ENCODE peak calls at places on chromosomes 13 and 19, in five cellular contexts. L is transverse colon, H is NB4, P is lower leg skin, F is uterus. O is an unnamed sample.

GRCh38 chr19:41753936-41754529 is 1.3 kb upstream of the CEACAM6 start:
- DNase-seq in L (peak), H (peak), P (peak), F (no peak), O (peak)

GRCh38 chr13:110306340-110306959 is 507 bp downstream of the COL4A1 start:
- DNase-seq in L (no peak), H (no peak), P (no peak), F (peak), O (no peak)

GRCh38 chr13:53351040-53351439 is 322.4 kb downstream of the OLFM4 start:
- DNase-seq in L (no peak), H (no peak), P (no peak), F (no peak), O (no peak)

GRCh38 chr19:32869369-32870153 is at the start of gene SLC7A9:
- DNase-seq in L (no peak), H (no peak), P (no peak), F (no peak), O (no peak)

GRCh38 chr19:49857061-49857833 is 6.3 kb downstream of the PTOV1 start:
- DNase-seq in L (no peak), H (no peak), P (no peak), F (no peak), O (no peak)

GRCh38 chr13:63288576-63288975 is 1872.9 kb upstream of the PCDH20 start:
- DNase-seq in L (no peak), H (no peak), P (no peak), F (no peak), O (no peak)

GRCh38 chr19:36051236-36051635 is 2.8 kb downstream of the THAP8 start:
- DNase-seq in L (no peak), H (no peak), P (no peak), F (no peak), O (no peak)

GRCh38 chr19:48290341-48290922 is 20.6 kb downstream of the ZNF114 start:
- DNase-seq in L (no peak), H (no peak), P (no peak), F (peak), O (no peak)

GRCh38 chr19:5339950-5340636 is 519 bp downstream of the PTPRS start:
- DNase-seq in L (no peak), H (peak), P (no peak), F (no peak), O (no peak)

GRCh38 chr19:21328402-21328801 is 808 bp downstream of the ZNF708 start:
- DNase-seq in L (no peak), H (peak), P (no peak), F (no peak), O (peak)

GRCh38 chr13:31151837-31152236 is 9.9 kb downstream of the HSPH1 start:
- DNase-seq in L (no peak), H (no peak), P (no peak), F (no peak), O (no peak)

GRCh38 chr19:2982983-2983350 is 5.6 kb downstream of the TLE6 start:
- DNase-seq in L (peak), H (no peak), P (peak), F (peak), O (no peak)

GRCh38 chr13:112756967-112757758 is 67.3 kb downstream of the ATP11A start:
- DNase-seq in L (no peak), H (no peak), P (no peak), F (no peak), O (no peak)

GRCh38 chr13:98826156-98826555 is 73.7 kb upstream of the SLC15A1 start:
- DNase-seq in L (no peak), H (no peak), P (no peak), F (no peak), O (no peak)

GRCh38 chr19:35344511-35345031 is 3.1 kb upstream of the FFAR1 start:
- DNase-seq in L (no peak), H (no peak), P (no peak), F (no peak), O (no peak)

GRCh38 chr19:34154401-34154800 is 17.9 kb upstream of the LSM14A start:
- DNase-seq in L (no peak), H (no peak), P (no peak), F (no peak), O (no peak)

GRCh38 chr13:27188239-27188638 is 16.6 kb upstream of the USP12 start:
- DNase-seq in L (no peak), H (no peak), P (no peak), F (no peak), O (no peak)

GRCh38 chr19:5907216-5907615 is 2.5 kb downstream of the VMAC start:
- DNase-seq in L (no peak), H (no peak), P (no peak), F (no peak), O (no peak)

GRCh38 chr19:30473334-30473867 is 101.2 kb downstream of the ZNF536 start:
- DNase-seq in L (no peak), H (no peak), P (no peak), F (no peak), O (no peak)

GRCh38 chr19:29618871-29619270 is 12.8 kb downstream of the POP4 start:
- DNase-seq in L (no peak), H (no peak), P (no peak), F (no peak), O (no peak)

DNA sequence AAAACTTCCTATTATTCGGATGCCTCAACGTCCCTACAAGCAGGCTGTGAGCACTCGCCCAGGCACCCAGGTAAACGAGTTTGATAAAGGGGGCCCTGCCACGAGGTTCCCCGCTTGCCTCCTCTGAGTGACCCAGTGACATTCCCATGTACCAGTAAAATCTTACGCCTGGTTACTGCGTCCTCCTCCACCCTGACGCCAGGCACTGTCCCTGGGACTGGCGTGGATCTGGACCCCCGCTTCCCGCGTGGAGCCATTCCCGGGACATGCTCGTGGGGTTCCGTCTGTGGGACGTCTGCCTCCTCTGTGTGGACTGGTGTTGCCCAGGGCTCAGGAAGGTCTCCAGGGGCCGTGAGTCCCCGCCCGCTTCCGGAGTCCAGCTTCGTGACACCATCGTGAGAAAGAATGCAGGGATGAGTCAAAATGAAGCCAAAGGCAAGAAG is 407 bp upstream of the ZNF550 start:
- DNase-seq in L (no peak), H (no peak), P (no peak), F (peak), O (no peak)
- TF ChIP-seq POLR2A in L (no peak), H (no peak), P (no peak), F (no peak), O (no peak)

GRCh38 chr13:89518289-89519077 is 1829.0 kb upstream of the MIR17HG start:
- DNase-seq in L (no peak), H (no peak), P (no peak), F (no peak), O (no peak)

GRCh38 chr13:89520468-89520867 is 1827.0 kb upstream of the MIR17HG start:
- DNase-seq in L (no peak), H (no peak), P (no peak), F (no peak), O (no peak)

GRCh38 chr13:89515948-89516347 is 1831.5 kb upstream of the MIR17HG start:
- DNase-seq in L (no peak), H (no peak), P (no peak), F (no peak), O (no peak)

DNA sequence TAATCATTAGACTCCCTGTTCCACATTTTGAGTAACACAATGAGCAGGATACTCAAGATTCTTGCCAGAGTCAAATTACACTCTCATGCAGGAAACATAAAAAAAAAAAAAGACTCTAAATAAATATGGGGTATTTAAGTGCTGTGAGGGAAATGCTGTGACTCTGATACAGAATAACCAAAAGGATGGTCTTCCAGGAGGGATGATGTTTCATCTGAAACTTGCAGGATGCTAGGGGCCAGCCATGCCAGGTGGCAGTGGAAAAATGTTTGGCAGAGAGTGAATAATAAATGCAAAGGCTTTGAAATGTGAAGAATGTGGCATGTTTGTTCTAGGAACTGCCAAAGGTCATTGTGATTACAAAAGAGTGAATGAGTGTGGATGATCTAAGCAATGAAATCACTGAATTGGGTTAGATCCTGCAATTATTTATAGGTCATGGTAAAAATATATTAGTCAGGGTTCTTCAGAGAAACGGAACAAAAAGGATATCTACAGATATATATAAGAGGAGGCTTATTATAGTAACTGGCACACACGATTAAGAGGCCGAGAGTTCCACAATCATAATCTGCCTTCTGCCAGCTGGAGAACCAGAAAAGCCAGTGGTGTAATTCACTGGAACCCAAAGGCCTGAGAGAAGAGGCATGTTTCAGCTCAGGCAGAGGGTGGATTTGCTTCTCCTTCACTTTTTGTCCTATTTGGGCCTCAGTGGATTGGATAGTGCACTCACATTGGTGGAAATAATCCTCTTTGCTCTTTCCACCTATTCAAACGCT is 1832.8 kb upstream of the MIR17HG start:
- DNase-seq in L (no peak), H (no peak), P (no peak), F (no peak), O (no peak)
- TF ChIP-seq POLR2A in L (no peak), H (no peak), P (no peak), F (no peak), O (no peak)

DNA sequence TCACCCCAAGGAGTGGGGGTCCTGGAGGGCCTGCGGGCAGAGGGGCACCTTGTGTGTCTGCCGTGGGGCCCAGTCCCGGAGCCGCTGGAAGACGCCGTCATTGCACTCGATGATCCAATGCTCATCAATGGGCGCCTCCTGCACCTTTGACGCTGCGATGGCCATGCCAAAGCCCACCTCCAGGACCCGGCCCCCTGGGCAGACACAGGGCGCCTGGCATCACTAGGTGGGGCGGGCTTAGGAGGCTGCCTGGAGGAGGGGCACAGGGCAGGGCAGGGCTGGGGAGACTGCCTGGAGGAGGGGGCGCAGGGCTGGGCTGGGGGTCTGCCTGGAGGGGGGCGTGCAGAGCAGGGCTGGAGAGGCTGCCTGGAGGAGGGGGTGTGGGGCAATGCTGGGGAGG is 1.6 kb downstream of the GAMT start:
- DNase-seq in L (no peak), H (no peak), P (no peak), F (no peak), O (no peak)
- TF ChIP-seq POLR2A in L (no peak), H (no peak), P (no peak), F (no peak), O (no peak)

GRCh38 chr13:51271008-51271407 is 48.8 kb downstream of the FAM124A start:
- DNase-seq in L (no peak), H (no peak), P (no peak), F (no peak), O (no peak)

GRCh38 chr13:51269039-51269438 is 46.8 kb downstream of the FAM124A start:
- DNase-seq in L (no peak), H (no peak), P (no peak), F (no peak), O (no peak)

GRCh38 chr13:51267581-51267980 is 45.4 kb downstream of the FAM124A start:
- DNase-seq in L (no peak), H (no peak), P (no peak), F (no peak), O (no peak)

GRCh38 chr13:51271528-51272070 is 49.4 kb downstream of the FAM124A start:
- DNase-seq in L (no peak), H (no peak), P (no peak), F (no peak), O (no peak)

DNA sequence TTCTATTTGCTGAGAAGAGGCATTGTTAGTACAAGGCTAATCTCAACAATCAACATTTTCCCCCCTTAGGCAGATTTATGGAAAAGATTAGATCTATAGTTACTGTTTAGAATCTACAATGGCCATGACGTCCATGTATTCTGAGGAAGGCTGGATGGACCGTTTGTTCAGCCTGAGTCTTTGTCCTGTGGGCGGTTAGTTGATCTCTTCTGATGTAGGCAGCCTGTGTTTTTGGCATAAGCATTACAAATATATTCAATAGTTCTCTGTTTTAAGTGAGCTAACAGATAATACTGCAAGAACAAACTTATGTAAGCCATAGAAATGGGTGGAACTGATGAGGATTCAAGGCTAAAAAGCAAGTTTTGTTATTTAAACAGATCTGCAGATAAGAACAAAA is 48.4 kb downstream of the FAM124A start:
- DNase-seq in L (no peak), H (no peak), P (no peak), F (no peak), O (no peak)
- TF ChIP-seq POLR2A in L (no peak), H (no peak), P (no peak), F (no peak), O (no peak)

DNA sequence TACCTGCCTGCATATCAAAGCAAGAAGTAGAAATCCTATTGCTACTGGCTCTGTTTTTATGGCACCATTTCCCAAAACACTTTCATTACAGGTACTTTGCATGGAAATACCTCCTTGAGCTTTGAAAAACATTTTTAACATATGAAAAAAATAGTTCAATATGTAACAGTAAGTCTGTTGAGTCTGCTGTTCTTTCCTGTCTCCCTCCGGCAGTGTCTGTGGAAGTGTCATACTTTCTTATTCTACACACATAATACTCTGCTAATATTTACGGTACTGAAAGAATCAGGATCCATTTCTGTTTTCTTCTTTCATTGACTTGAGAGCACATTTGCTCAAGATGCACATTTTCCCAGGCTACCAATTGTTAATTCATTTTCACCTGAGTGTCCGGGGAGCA is 8.2 kb upstream of the SERTM1 start:
- DNase-seq in L (no peak), H (no peak), P (no peak), F (no peak), O (no peak)
- TF ChIP-seq POLR2A in L (no peak), H (no peak), P (no peak), F (no peak), O (no peak)

GRCh38 chr19:1847684-1848398 is 442 bp downstream of the REXO1 start:
- DNase-seq in L (peak), H (peak), P (no peak), F (no peak), O (peak)

GRCh38 chr19:1847348-1847683 is 967 bp downstream of the REXO1 start:
- DNase-seq in L (no peak), H (no peak), P (no peak), F (no peak), O (no peak)

GRCh38 chr19:1849132-1849474 is 820 bp upstream of the REXO1 start:
- DNase-seq in L (no peak), H (no peak), P (no peak), F (no peak), O (no peak)

GRCh38 chr19:1849999-1850398 is 1.7 kb upstream of the REXO1 start:
- DNase-seq in L (no peak), H (no peak), P (no peak), F (no peak), O (no peak)

GRCh38 chr19:1848399-1849131 is at the start of gene REXO1:
- DNase-seq in L (peak), H (peak), P (peak), F (peak), O (peak)
- TF ChIP-seq POLR2A in L (peak), H (peak), P (no peak), F (peak), O (peak)